ENCODE peak calls at places on chromosomes 4 and X, in six cellular contexts. A, N, B, G, C and H are unnamed samples.

GRCh38 chr4:6609415-6610079 is 30.9 kb upstream of the MRFAP1 start:
- DNase-seq in A (no peak), N (no peak), B (no peak), G (no peak), C (no peak), H (no peak)

GRCh38 chrX:134764202-134764785 is 106.0 kb upstream of the PLAC1 start:
- DNase-seq in A (peak), N (no peak), B (no peak), G (no peak), C (peak), H (no peak)

GRCh38 chr4:87974856-87975462 is 555 bp upstream of the SPP1 start:
- DNase-seq in A (no peak), N (no peak), B (no peak), G (no peak), C (no peak), H (no peak)

GRCh38 chr4:113497154-113497553 is 264.4 kb downstream of the CAMK2D start:
- DNase-seq in A (no peak), N (no peak), B (no peak), G (no peak), C (no peak), H (no peak)

GRCh38 chrX:63434665-63435064 is 83.5 kb upstream of the SPIN4 start:
- DNase-seq in A (no peak), N (no peak), B (no peak), G (peak), C (peak), H (no peak)

GRCh38 chr4:40192286-40193017 is 4.4 kb upstream of the RHOH start:
- DNase-seq in A (no peak), N (no peak), B (no peak), G (no peak), C (no peak), H (no peak)

GRCh38 chr4:108425988-108426387 is 194.4 kb upstream of the RPL34 start:
- DNase-seq in A (no peak), N (peak), B (no peak), G (no peak), C (peak), H (no peak)

GRCh38 chr4:183348706-183349659 is 26.8 kb upstream of the CLDN24 start:
- DNase-seq in A (no peak), N (peak), B (no peak), G (no peak), C (peak), H (no peak)

GRCh38 chr4:147088141-147088540 is 142.5 kb upstream of the TTC29 start:
- DNase-seq in A (no peak), N (no peak), B (no peak), G (no peak), C (no peak), H (no peak)

GRCh38 chr4:10063544-10064300 is 42.4 kb upstream of the SLC2A9 start:
- DNase-seq in A (no peak), N (no peak), B (peak), G (peak), C (peak), H (no peak)

GRCh38 chr4:27684501-27685077 is 823.9 kb downstream of the STIM2 start:
- DNase-seq in A (peak), N (no peak), B (peak), G (peak), C (peak), H (no peak)

GRCh38 chr4:151540728-151541437 is 131.9 kb downstream of the FHIP1A start:
- DNase-seq in A (no peak), N (peak), B (no peak), G (peak), C (peak), H (no peak)

GRCh38 chr4:791201-791865 is 34.6 kb downstream of the CPLX1 start:
- DNase-seq in A (no peak), N (no peak), B (no peak), G (no peak), C (no peak), H (no peak)

GRCh38 chr4:71630783-71631182 is 153.1 kb downstream of the GC start:
- DNase-seq in A (no peak), N (no peak), B (no peak), G (no peak), C (no peak), H (no peak)

GRCh38 chrX:147901476-147902126 is 10.1 kb upstream of the FMR1 start:
- DNase-seq in A (no peak), N (no peak), B (no peak), G (no peak), C (no peak), H (no peak)

GRCh38 chr4:121278811-121279368 is 101.9 kb downstream of the QRFPR start:
- DNase-seq in A (no peak), N (no peak), B (no peak), G (no peak), C (no peak), H (no peak)

GRCh38 chrX:133921764-133922389 is 63.5 kb downstream of the GPC3 start:
- DNase-seq in A (peak), N (no peak), B (peak), G (peak), C (no peak), H (no peak)

GRCh38 chr4:89878611-89879010 is 16.0 kb upstream of the MMRN1 start:
- DNase-seq in A (no peak), N (no peak), B (no peak), G (no peak), C (no peak), H (no peak)

GRCh38 chrX:103927030-103927429 is 35.4 kb upstream of the TMSB15B start:
- DNase-seq in A (no peak), N (no peak), B (no peak), G (no peak), C (no peak), H (no peak)

GRCh38 chr4:184424279-184424678 is 50.1 kb downstream of the IRF2 start:
- DNase-seq in A (no peak), N (no peak), B (no peak), G (no peak), C (no peak), H (no peak)

GRCh38 chr4:152454398-152455011 is 81.4 kb downstream of the FBXW7 start:
- DNase-seq in A (peak), N (no peak), B (no peak), G (no peak), C (peak), H (no peak)

GRCh38 chr4:186536285-186536684 is 19.1 kb downstream of the MTNR1A start:
- DNase-seq in A (no peak), N (no peak), B (no peak), G (no peak), C (no peak), H (no peak)

GRCh38 chrX:34147345-34147744 is 15.2 kb upstream of the FAM47A start:
- DNase-seq in A (no peak), N (no peak), B (no peak), G (no peak), C (no peak), H (no peak)

GRCh38 chr4:154009191-154009590 is 220.3 kb upstream of the SFRP2 start:
- DNase-seq in A (no peak), N (no peak), B (no peak), G (no peak), C (no peak), H (no peak)